ENCODE peak calls at places on chromosome 17, in five cellular contexts. H is MM.1S, W is cardiac muscle cell, C is tibial artery, S is GM23338. O is an unnamed sample.

GRCh38 chr17:28896884-28897768 is at the start of gene FLOT2:
- DNase-seq in C (peak), H (peak), S (peak), W (peak), O (peak)

GRCh38 chr17:36527851-36528250 is 6.8 kb downstream of the MYO19 start:
- DNase-seq in C (no peak), H (no peak), W (no peak), S (no peak), O (no peak)

GRCh38 chr17:17129466-17129865 is 76.7 kb downstream of the PLD6 start:
- DNase-seq in S (no peak), H (no peak), W (no peak), C (no peak), O (no peak)

GRCh38 chr17:2030779-2031163 is 818 bp downstream of the DPH1 start:
- DNase-seq in S (no peak), C (no peak), W (no peak), H (no peak), O (peak)

GRCh38 chr17:9367186-9367585 is 208.4 kb downstream of the STX8 start:
- DNase-seq in H (no peak), W (peak), C (no peak), S (no peak), O (no peak)

GRCh38 chr17:75077490-75078096 is 10.2 kb upstream of the SLC16A5 start:
- DNase-seq in H (no peak), C (peak), W (no peak), S (peak), O (peak)

GRCh38 chr17:27294689-27295630 is 1.0 kb downstream of the WSB1 start:
- DNase-seq in C (peak), H (peak), W (peak), S (peak), O (no peak)

GRCh38 chr17:31533546-31534155 is 142.2 kb downstream of the RAB11FIP4 start:
- DNase-seq in W (peak), H (no peak), S (peak), C (no peak), O (peak)

GRCh38 chr17:80183581-80184422 is 14.0 kb downstream of the CARD14 start:
- DNase-seq in C (no peak), S (no peak), H (no peak), W (no peak), O (no peak)

GRCh38 chr17:81218459-81218858 is 4.3 kb downstream of the CEP131 start:
- DNase-seq in S (no peak), W (no peak), C (no peak), H (no peak), O (no peak)

GRCh38 chr17:1583569-1583968 is 21.0 kb upstream of the PITPNA start:
- DNase-seq in C (no peak), H (no peak), W (no peak), S (no peak), O (no peak)

GRCh38 chr17:75753514-75754377 is 11.2 kb downstream of the GALK1 start:
- DNase-seq in H (peak), S (peak), C (no peak), W (peak), O (peak)

GRCh38 chr17:81713004-81713555 is 996 bp downstream of the SLC25A10 start:
- DNase-seq in H (no peak), C (no peak), S (no peak), W (no peak), O (no peak)

GRCh38 chr17:75680431-75680830 is 13.3 kb downstream of the SAP30BP start:
- DNase-seq in S (no peak), C (no peak), W (no peak), H (no peak), O (no peak)

GRCh38 chr17:81040791-81041337 is 5.9 kb downstream of the BAIAP2 start:
- DNase-seq in S (peak), W (no peak), C (no peak), H (no peak), O (no peak)

GRCh38 chr17:77306790-77307478 is 166.2 kb downstream of the SEC14L1 start:
- DNase-seq in W (no peak), C (no peak), S (no peak), H (no peak), O (no peak)

GRCh38 chr17:45923511-45924268 is 29.3 kb downstream of the MAPT start:
- DNase-seq in W (no peak), S (no peak), C (no peak), H (no peak), O (no peak)

GRCh38 chr17:13665872-13666635 is 64.3 kb upstream of the HS3ST3A1 start:
- DNase-seq in C (no peak), S (no peak), H (no peak), W (no peak), O (no peak)

GRCh38 chr17:79658811-79659207 is 48.0 kb upstream of the RBFOX3 start:
- DNase-seq in S (peak), H (no peak), C (no peak), W (peak), O (peak)

GRCh38 chr17:17060930-17061329 is 18.7 kb downstream of the MPRIP start:
- DNase-seq in H (no peak), C (peak), S (no peak), W (no peak), O (peak)

GRCh38 chr17:75588546-75589016 is 981 bp downstream of the MYO15B start:
- DNase-seq in S (peak), H (no peak), W (no peak), C (peak), O (peak)

GRCh38 chr17:29291163-29291752 is 2.7 kb downstream of the NUFIP2 start:
- DNase-seq in C (no peak), W (peak), H (peak), S (peak), O (no peak)

GRCh38 chr17:80382956-80383355 is 32.0 kb upstream of the ENDOV start:
- DNase-seq in H (no peak), C (no peak), W (no peak), S (no peak), O (no peak)

GRCh38 chr17:33942414-33942813 is 312.7 kb upstream of the CCL2 start:
- DNase-seq in H (no peak), S (no peak), W (no peak), C (no peak), O (no peak)

GRCh38 chr17:269616-270514 is 82.7 kb downstream of the RPH3AL start:
- DNase-seq in W (no peak), C (peak), H (no peak), S (no peak), O (peak)

GRCh38 chr17:44315760-44316731 is 7.6 kb downstream of the RUNDC3A start:
- DNase-seq in S (peak), C (no peak), W (peak), H (no peak), O (peak)

GRCh38 chr17:78338860-78339259 is 21.0 kb downstream of the SOCS3 start:
- DNase-seq in S (no peak), H (peak), W (no peak), C (no peak), O (no peak)

GRCh38 chr17:13520899-13521572 is 80.7 kb downstream of the HS3ST3A1 start:
- DNase-seq in H (no peak), W (no peak), C (no peak), S (no peak), O (no peak)

GRCh38 chr17:80195671-80196529 is 24.2 kb downstream of the SGSH start:
- DNase-seq in S (peak), C (no peak), H (peak), W (peak), O (no peak)

GRCh38 chr17:60602385-60602742 is 2.4 kb downstream of the PPM1D start:
- DNase-seq in S (no peak), C (no peak), W (no peak), H (no peak), O (no peak)

GRCh38 chr17:57294629-57295501 is 38.5 kb downstream of the MSI2 start:
- DNase-seq in S (peak), H (no peak), W (no peak), C (no peak), O (peak)

GRCh38 chr17:57890857-57891232 is 41.0 kb upstream of the MRPS23 start:
- DNase-seq in S (no peak), C (no peak), H (no peak), W (no peak), O (no peak)

GRCh38 chr17:79081571-79082276 is 7.1 kb downstream of the ENGASE start:
- DNase-seq in C (no peak), W (no peak), H (no peak), S (no peak), O (peak)

GRCh38 chr17:8577868-8578267 is 52.7 kb downstream of the MYH10 start:
- DNase-seq in C (no peak), S (no peak), W (no peak), H (no peak), O (no peak)

GRCh38 chr17:79431175-79431574 is 179.7 kb downstream of the RBFOX3 start:
- DNase-seq in C (no peak), W (no peak), H (no peak), S (no peak), O (no peak)

GRCh38 chr17:77465358-77466041 is 324.7 kb downstream of the SEC14L1 start:
- DNase-seq in C (peak), S (peak), H (peak), W (no peak), O (no peak)

GRCh38 chr17:15918661-15919259 is 26.2 kb upstream of the ADORA2B start:
- DNase-seq in S (no peak), C (no peak), W (no peak), H (no peak), O (no peak)

GRCh38 chr17:53193044-53193443 is 629.7 kb upstream of the KIF2B start:
- DNase-seq in C (no peak), H (no peak), W (no peak), S (no peak), O (no peak)

DNA sequence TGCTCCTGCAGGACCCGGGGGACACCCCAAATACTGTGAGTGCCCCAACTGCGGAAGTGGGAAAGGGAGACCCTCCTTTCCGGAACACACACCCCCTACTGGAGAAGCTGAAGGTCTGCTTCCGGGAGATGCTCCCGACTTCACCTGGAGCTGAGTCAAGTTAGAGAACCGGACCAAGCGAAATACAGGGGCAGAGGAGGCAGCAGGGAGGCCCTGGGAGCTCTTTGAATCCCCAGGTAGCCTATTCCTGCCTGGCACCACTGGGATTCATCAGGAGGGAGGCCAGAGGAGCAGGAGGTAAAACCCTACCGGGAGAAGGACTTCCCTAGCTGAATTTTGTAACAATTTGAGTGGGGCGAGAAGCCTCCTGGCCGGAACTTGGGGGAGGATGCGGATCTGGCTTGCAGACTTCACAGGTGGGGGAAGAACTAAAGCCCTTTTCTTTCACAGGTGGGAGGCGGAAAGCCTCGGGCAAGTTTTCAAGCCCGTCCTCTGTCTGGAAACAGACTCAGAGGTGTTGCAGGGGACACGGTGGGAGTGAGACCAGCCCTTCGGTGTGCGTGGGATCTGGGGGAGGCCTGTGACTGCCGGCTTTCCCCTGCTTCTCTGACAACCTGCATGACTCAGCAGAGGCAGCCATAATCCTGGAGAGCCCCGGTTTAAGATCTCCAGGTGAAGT is 22.4 kb upstream of the TEKT1 start:
- DNase-seq in S (peak), W (no peak), C (no peak), H (peak), O (no peak)
- TF ChIP-seq CTCF in S (peak), W (peak), C (no peak), H (peak), O (peak)

DNA sequence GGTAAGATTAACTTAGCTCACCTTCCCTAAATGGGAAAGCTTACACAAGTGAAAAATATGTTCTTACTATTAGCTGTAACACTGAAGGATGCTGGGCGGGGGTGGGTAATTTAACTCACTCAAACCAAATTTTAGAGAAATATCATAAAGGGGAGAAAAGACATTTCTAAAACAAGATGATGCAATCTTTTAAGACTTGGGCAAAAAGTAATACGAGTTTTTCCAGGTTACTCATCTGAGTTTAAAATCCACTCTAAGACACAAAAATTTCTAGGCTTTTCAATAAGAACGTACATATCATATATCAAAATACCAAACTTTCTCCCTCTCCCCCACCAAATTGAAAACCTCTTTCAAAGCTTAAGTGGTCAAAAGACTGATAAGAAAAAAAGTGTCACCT is 228.8 kb downstream of the CEP112 start:
- DNase-seq in C (no peak), H (no peak), S (no peak), W (no peak), O (no peak)
- TF ChIP-seq CTCF in C (no peak), H (no peak), S (no peak), W (no peak), O (no peak)

DNA sequence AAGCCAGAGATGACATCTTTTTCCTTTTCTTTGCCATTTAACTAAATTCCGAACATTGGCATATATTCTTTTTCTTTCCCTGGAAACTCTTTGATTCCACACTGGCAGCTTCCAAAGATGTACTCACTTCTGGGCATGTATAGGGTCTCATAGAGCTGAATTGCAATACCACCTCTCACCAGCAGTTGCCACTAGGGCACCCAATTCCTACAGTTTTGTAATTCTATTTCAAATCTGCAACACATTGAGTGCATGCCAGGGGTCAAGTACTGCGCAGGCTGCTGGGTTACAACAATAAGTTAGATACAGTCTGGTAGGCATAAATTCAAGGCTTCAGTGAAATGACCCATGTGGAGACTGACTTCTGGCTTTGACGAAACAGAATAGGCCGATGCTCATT is 208.8 kb upstream of the NLRP1 start:
- DNase-seq in C (no peak), W (no peak), H (no peak), S (no peak), O (no peak)
- TF ChIP-seq CTCF in C (no peak), W (no peak), H (peak), S (peak), O (peak)

DNA sequence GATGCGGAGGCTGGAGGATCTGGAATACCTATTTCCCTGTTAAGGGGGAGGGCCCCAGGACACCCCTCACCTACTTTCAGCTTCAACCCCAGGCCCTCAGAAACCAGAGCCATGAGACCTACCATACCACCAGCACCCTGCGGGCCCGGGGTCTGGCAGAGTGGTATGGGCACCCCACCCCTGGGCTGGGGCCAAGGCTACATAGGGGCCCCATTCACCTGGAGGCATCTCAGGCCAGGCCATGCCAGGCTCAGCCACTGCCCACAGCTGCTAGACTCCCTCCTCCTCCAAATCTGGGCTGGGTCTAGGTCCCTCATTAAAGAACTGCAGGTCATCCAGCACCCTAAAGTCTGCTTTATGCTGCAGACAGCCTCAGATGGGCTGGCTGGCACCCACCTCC is 9.0 kb downstream of the FNDC8 start:
- DNase-seq in H (no peak), W (no peak), C (no peak), S (no peak), O (no peak)
- TF ChIP-seq CTCF in H (no peak), W (no peak), C (no peak), S (no peak), O (no peak)

GRCh38 chr17:5422505-5422904 is 2.5 kb downstream of the RPAIN start:
- DNase-seq in C (no peak), H (no peak), W (no peak), S (no peak), O (no peak)
- TF ChIP-seq CTCF in C (no peak), H (no peak), W (no peak), S (no peak), O (no peak)

DNA sequence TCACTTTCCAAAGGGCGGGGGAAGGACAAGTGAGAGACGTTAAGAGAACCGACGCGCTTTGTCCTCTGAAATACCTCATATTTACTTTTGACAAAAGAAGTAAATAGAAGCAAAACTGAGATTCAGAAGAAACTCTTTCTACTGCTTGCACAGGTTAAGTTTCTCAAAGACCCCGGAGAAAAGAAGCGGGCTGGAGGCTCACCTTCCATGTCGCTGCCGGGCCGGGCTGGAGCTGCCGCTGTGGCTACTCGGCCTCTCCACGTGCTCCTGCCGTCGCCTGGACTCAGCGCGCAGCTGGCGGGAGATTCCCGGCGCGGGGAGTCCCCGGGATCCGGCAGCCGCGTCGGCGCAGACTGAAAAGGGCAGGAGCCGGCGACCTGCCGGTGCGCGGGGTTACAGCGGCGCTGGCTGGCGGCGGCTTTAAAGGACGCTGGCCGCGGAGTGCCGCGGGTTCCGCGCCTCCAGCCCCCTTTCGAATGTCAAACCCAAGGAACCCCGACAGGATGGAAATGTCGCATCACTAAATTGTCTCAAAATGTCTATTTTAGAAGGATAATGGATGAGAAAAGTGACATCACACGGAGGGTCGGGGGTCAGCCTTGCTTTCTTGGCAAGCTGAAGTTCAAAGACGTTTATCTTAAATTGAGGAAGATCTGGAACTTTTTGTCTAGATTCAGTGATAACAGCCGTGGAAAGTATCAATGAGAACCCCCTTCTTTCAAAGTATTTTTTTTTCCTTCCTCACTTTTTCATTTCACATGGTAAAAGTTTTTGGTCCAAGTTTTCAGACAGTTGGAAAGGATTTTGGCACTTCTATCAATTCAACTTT is at the start of gene IKZF3:
- DNase-seq in C (no peak), W (peak), H (peak), S (peak), O (peak)
- TF ChIP-seq CTCF in C (no peak), W (no peak), H (peak), S (peak), O (no peak)

DNA sequence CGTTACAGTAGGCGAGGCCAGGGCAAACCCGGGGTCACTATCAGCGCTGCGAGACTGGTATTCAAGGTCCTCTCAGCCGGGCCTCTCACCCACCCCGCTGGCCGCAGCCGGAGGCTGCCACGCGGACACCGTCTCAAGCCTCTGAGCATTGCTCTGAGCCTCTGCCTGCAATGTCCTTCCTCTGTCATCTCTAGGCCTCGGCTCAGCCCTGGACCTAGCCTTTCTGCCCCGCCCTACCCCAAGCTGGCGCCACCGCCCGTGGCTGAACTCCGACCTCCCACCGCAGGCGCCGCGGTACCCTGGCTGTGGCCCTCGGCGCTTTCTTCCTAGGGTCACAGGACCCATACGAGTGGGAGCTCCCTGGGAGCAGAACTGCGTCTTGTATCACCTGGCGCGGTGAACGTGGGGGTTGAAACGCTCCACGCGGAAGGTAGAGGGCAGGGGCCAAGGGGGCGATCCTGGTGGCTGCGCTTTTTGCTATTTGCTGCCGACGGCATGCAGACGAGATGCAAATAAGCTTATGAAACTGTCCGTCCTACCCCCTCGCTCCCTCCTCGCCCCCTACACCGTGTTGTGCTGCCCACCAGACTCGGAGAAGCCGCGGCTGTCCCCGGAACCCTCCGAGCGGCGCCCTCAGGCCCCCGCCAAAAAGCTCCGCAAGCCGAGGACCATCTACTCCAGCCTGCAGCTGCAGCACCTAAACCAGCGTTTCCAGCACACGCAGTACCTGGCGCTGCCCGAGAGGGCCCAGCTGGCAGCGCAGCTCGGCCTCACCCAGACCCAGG is 3.7 kb downstream of the DLX4 start:
- DNase-seq in H (no peak), W (no peak), S (peak), C (no peak), O (no peak)
- TF ChIP-seq CTCF in H (no peak), W (no peak), S (no peak), C (no peak), O (no peak)